ENCODE peak calls at places on chromosome 12, in five cellular contexts. One of them, this sample, is unnamed.

GRCh38 chr12:11684811-11685210 is 35.3 kb downstream of the ETV6 start:
- DNase-seq in lung: no peak
- DNase-seq in suprapubic skin: no peak
- DNase-seq in cardiac muscle cell: no peak
- DNase-seq in GM12865: no peak
- DNase-seq in this sample: no peak

GRCh38 chr12:98653866-98654493 is 8.9 kb downstream of the APAF1 start:
- DNase-seq in GM12865: peak; percentile 54
- DNase-seq in cardiac muscle cell: peak; percentile 81
- DNase-seq in suprapubic skin: no peak
- DNase-seq in lung: no peak
- DNase-seq in this sample: no peak

GRCh38 chr12:98699568-98699967 is 54.5 kb downstream of the APAF1 start:
- DNase-seq in lung: no peak
- DNase-seq in cardiac muscle cell: peak; percentile 89
- DNase-seq in suprapubic skin: no peak
- DNase-seq in GM12865: no peak
- DNase-seq in this sample: no peak

GRCh38 chr12:104258476-104259067 is 43.0 kb downstream of the TXNRD1 start:
- DNase-seq in GM12865: no peak
- DNase-seq in lung: no peak
- DNase-seq in cardiac muscle cell: peak; percentile 30
- DNase-seq in suprapubic skin: no peak
- DNase-seq in this sample: no peak

GRCh38 chr12:111570090-111570961 is 28.8 kb downstream of the ATXN2 start:
- DNase-seq in suprapubic skin: no peak
- DNase-seq in GM12865: no peak
- DNase-seq in cardiac muscle cell: peak; percentile 85
- DNase-seq in lung: no peak
- DNase-seq in this sample: no peak

GRCh38 chr12:82694970-82695369 is 8.3 kb downstream of the TMTC2 start:
- DNase-seq in GM12865: no peak
- DNase-seq in suprapubic skin: no peak
- DNase-seq in lung: peak; percentile 36
- DNase-seq in cardiac muscle cell: peak; percentile 32
- DNase-seq in this sample: no peak

GRCh38 chr12:5172886-5173285 is 129.2 kb downstream of the KCNA5 start:
- DNase-seq in cardiac muscle cell: no peak
- DNase-seq in lung: no peak
- DNase-seq in GM12865: no peak
- DNase-seq in suprapubic skin: no peak
- DNase-seq in this sample: peak; percentile 37

GRCh38 chr12:93375906-93376305 is 1.8 kb upstream of the NUDT4 start:
- DNase-seq in lung: no peak
- DNase-seq in cardiac muscle cell: no peak
- DNase-seq in GM12865: no peak
- DNase-seq in suprapubic skin: no peak
- DNase-seq in this sample: no peak

GRCh38 chr12:12646483-12647072 is 34.9 kb downstream of the CREBL2 start:
- DNase-seq in suprapubic skin: no peak
- DNase-seq in GM12865: peak; percentile 72
- DNase-seq in lung: no peak
- DNase-seq in cardiac muscle cell: no peak
- DNase-seq in this sample: no peak

GRCh38 chr12:90908465-90908864 is 46.5 kb downstream of the CCER1 start:
- DNase-seq in GM12865: no peak
- DNase-seq in cardiac muscle cell: peak; percentile 58
- DNase-seq in suprapubic skin: no peak
- DNase-seq in lung: no peak
- DNase-seq in this sample: no peak

GRCh38 chr12:14571779-14572178 is 4.1 kb upstream of the PLBD1 start:
- DNase-seq in lung: no peak
- DNase-seq in suprapubic skin: no peak
- DNase-seq in cardiac muscle cell: no peak
- DNase-seq in GM12865: no peak
- DNase-seq in this sample: no peak

GRCh38 chr12:104681012-104681690 is 224.4 kb downstream of the CHST11 start:
- DNase-seq in lung: no peak
- DNase-seq in GM12865: no peak
- DNase-seq in cardiac muscle cell: no peak
- DNase-seq in suprapubic skin: no peak
- DNase-seq in this sample: no peak

GRCh38 chr12:28802706-28803438 is 346.2 kb upstream of the FAR2 start:
- DNase-seq in lung: no peak
- DNase-seq in GM12865: no peak
- DNase-seq in cardiac muscle cell: no peak
- DNase-seq in suprapubic skin: no peak
- DNase-seq in this sample: no peak

GRCh38 chr12:101795013-101795412 is 35.7 kb downstream of the GNPTAB start:
- DNase-seq in lung: no peak
- DNase-seq in cardiac muscle cell: no peak
- DNase-seq in GM12865: no peak
- DNase-seq in suprapubic skin: no peak
- DNase-seq in this sample: no peak

GRCh38 chr12:25583545-25583944 is 30.5 kb upstream of the LMNTD1 start:
- DNase-seq in lung: no peak
- DNase-seq in suprapubic skin: no peak
- DNase-seq in cardiac muscle cell: peak; percentile 81
- DNase-seq in GM12865: no peak
- DNase-seq in this sample: no peak

GRCh38 chr12:93115646-93116045 is 186.6 kb upstream of the EEA1 start:
- DNase-seq in suprapubic skin: no peak
- DNase-seq in GM12865: no peak
- DNase-seq in lung: no peak
- DNase-seq in cardiac muscle cell: peak; percentile 45
- DNase-seq in this sample: no peak

GRCh38 chr12:104414581-104415305 is 42.0 kb upstream of the CHST11 start:
- DNase-seq in suprapubic skin: no peak
- DNase-seq in lung: no peak
- DNase-seq in GM12865: no peak
- DNase-seq in cardiac muscle cell: no peak
- DNase-seq in this sample: no peak

GRCh38 chr12:114662512-114663177 is 21.3 kb downstream of the TBX3 start:
- DNase-seq in lung: peak; percentile 74
- DNase-seq in suprapubic skin: no peak
- DNase-seq in cardiac muscle cell: peak; percentile 87
- DNase-seq in GM12865: peak; percentile 66
- DNase-seq in this sample: peak; percentile 80

GRCh38 chr12:46494424-46494823 is 121.9 kb upstream of the SLC38A2 start:
- DNase-seq in suprapubic skin: no peak
- DNase-seq in GM12865: no peak
- DNase-seq in lung: no peak
- DNase-seq in cardiac muscle cell: peak; percentile 85
- DNase-seq in this sample: no peak

GRCh38 chr12:127273621-127274020 is 993.3 kb upstream of the TMEM132C start:
- DNase-seq in cardiac muscle cell: no peak
- DNase-seq in GM12865: no peak
- DNase-seq in suprapubic skin: no peak
- DNase-seq in lung: no peak
- DNase-seq in this sample: no peak

DNA sequence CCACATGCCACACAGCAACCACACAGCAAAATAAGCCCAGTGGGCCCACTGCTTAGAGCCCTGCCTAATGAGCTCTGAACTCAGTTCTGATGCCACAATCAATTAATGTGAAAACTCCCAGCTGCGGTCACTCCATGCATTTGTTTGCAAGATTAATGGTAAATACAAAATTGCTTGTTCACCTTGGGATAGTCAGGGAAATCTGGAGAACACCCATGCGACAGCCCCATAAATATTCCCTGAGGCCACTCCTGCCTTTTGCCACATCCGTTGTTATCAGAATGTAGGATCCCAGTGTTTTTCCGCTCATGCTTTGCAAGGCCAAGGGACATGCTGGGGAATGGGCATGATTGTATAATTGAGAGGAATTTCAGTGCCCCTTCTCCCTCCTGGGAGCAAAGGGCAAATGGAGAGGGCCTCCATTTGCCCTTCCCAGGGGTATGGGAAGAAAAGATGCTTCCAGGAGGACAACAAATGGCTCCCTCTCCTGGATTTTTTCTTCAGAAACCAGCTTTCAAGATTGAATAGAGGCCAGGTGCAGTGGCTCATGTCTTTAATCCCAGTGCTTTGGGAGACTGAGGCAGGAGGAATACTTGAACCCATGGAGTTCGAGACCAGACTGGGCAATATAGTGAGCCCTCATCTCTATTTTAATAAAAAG is 30.8 kb upstream of the CMKLR1 start:
- DNase-seq in lung: no peak
- DNase-seq in cardiac muscle cell: no peak
- DNase-seq in GM12865: no peak
- DNase-seq in suprapubic skin: no peak
- DNase-seq in this sample: no peak
- TF ChIP-seq CTCF in lung: no peak
- TF ChIP-seq CTCF in cardiac muscle cell: no peak
- TF ChIP-seq CTCF in GM12865: no peak
- TF ChIP-seq CTCF in suprapubic skin: no peak
- TF ChIP-seq CTCF in this sample: no peak

DNA sequence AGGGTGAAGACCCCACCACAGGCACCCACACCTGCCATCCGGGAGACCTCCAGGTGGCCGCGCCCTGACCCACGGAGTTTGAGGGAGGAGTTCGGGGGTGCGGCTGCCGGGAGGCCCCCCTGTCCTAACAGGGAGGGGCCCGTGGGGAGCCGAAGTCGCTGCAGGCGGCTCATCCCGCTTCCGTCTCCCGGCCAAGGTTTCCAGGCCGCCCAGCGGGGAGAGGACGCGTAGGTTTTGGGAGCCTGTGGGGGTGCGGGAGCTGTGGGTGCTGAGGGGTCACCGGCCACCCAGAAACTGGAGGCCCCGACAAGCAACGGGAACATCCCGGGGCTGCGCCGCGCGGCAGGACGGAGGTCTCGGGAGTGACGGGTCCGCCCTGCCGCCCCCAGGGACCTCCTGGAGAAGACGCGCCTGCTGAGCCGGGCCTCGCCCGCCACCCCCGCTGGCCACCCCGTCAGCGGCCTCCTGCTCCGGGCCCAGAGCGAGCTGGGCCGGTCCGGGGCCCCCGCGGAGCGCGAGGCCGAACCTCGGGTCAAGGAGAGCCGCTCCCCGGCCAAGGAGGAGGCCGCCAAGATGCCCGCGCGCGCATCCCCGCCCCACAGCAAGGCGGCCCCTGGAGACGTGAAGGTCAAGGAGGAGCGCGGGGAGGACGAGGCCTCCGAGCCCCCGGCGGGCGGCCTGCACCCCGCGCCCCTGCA is 27.7 kb downstream of the LRCOL1 start:
- DNase-seq in suprapubic skin: no peak
- DNase-seq in cardiac muscle cell: no peak
- DNase-seq in lung: no peak
- DNase-seq in GM12865: no peak
- DNase-seq in this sample: no peak
- H3K4me3 ChIP-seq in suprapubic skin: no peak overlapping the region
- H3K4me3 ChIP-seq in cardiac muscle cell: no peak overlapping the region
- H3K4me3 ChIP-seq in lung: no peak overlapping the region
- H3K4me3 ChIP-seq in GM12865: no peak overlapping the region
- H3K4me3 ChIP-seq in this sample: no peak overlapping the region

GRCh38 chr12:132923356-132923909 is 32.7 kb downstream of the ZNF605 start:
- DNase-seq in lung: no peak
- DNase-seq in cardiac muscle cell: no peak
- DNase-seq in suprapubic skin: no peak
- DNase-seq in GM12865: no peak
- DNase-seq in this sample: no peak

GRCh38 chr12:132918680-132919079 is 31.3 kb upstream of the CHFR start:
- DNase-seq in suprapubic skin: no peak
- DNase-seq in cardiac muscle cell: no peak
- DNase-seq in lung: no peak
- DNase-seq in GM12865: no peak
- DNase-seq in this sample: no peak

GRCh38 chr12:132922676-132923075 is 33.4 kb downstream of the ZNF605 start:
- DNase-seq in suprapubic skin: no peak
- DNase-seq in GM12865: no peak
- DNase-seq in lung: no peak
- DNase-seq in cardiac muscle cell: no peak
- DNase-seq in this sample: no peak

GRCh38 chr12:132924356-132924755 is 31.8 kb downstream of the ZNF605 start:
- DNase-seq in cardiac muscle cell: no peak
- DNase-seq in GM12865: no peak
- DNase-seq in suprapubic skin: no peak
- DNase-seq in lung: no peak
- DNase-seq in this sample: no peak

GRCh38 chr12:132921685-132922084 is 34.3 kb upstream of the CHFR start:
- DNase-seq in suprapubic skin: no peak
- DNase-seq in GM12865: no peak
- DNase-seq in lung: no peak
- DNase-seq in cardiac muscle cell: no peak
- DNase-seq in this sample: no peak
- TF ChIP-seq CTCF in suprapubic skin: no peak
- TF ChIP-seq CTCF in GM12865: no peak
- TF ChIP-seq CTCF in lung: no peak
- TF ChIP-seq CTCF in cardiac muscle cell: no peak
- TF ChIP-seq CTCF in this sample: no peak

GRCh38 chr12:119181944-119182343 is 3.2 kb downstream of the HSPB8 start:
- DNase-seq in GM12865: no peak
- DNase-seq in suprapubic skin: no peak
- DNase-seq in cardiac muscle cell: no peak
- DNase-seq in lung: no peak
- DNase-seq in this sample: no peak
- H3K4me3 ChIP-seq in GM12865: no peak overlapping the region
- H3K4me3 ChIP-seq in suprapubic skin: no peak overlapping the region
- H3K4me3 ChIP-seq in cardiac muscle cell: peak overlapping the region; percentile 40
- H3K4me3 ChIP-seq in lung: peak overlapping the region; percentile 18
- H3K4me3 ChIP-seq in this sample: no peak overlapping the region

GRCh38 chr12:115866909-115867525 is 410.5 kb downstream of the MED13L start:
- DNase-seq in lung: no peak
- DNase-seq in cardiac muscle cell: no peak
- DNase-seq in GM12865: no peak
- DNase-seq in suprapubic skin: no peak
- DNase-seq in this sample: no peak
- TF ChIP-seq CTCF in lung: no peak
- TF ChIP-seq CTCF in cardiac muscle cell: no peak
- TF ChIP-seq CTCF in GM12865: no peak
- TF ChIP-seq CTCF in suprapubic skin: no peak
- TF ChIP-seq CTCF in this sample: no peak

DNA sequence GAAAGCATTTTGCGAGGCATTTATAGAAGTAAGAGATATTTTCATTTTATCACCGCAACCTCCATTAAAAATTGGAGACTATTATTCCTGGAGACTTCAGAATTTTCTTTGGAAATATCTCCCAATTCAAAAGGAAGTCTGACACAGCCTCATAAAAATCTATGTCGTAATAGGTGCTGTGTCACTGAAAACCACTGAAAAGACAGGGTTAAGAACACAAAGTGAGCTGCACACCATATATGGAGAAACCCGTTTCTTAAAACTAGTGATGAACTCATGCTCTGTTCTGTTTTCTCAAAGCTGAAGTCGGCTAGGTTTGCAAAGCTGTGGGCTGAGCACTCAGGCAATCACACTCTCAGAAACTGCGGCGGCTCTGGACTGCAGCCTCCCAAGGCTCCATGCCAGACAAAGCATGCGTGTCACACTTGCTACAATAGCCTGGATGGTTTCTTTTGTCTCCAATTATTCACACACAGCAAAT is at the start of gene GLIPR1:
- DNase-seq in lung: peak; percentile 50
- DNase-seq in GM12865: peak; percentile 91
- DNase-seq in cardiac muscle cell: peak; percentile 98
- DNase-seq in suprapubic skin: peak; percentile 83
- DNase-seq in this sample: peak; percentile 67
- H3K4me3 ChIP-seq in lung: no peak within 1 kb of the TSS
- H3K4me3 ChIP-seq in GM12865: peak within 1 kb of the TSS; percentile 85
- H3K4me3 ChIP-seq in cardiac muscle cell: no peak within 1 kb of the TSS
- H3K4me3 ChIP-seq in suprapubic skin: peak within 1 kb of the TSS; percentile 42
- H3K4me3 ChIP-seq in this sample: peak within 1 kb of the TSS; percentile 15